ENCODE peak calls at places on chromosomes 13 and 19, in five cellular contexts. One of them, this sample, is unnamed.

GRCh38 chr19:48617146-48617937 is 1.6 kb downstream of the RPL18 start:
- DNase-seq in thyroid gland: peak; percentile 18
- DNase-seq in SJSA1: no peak
- DNase-seq in ascending aorta: no peak
- DNase-seq in trophoblast cell: no peak
- DNase-seq in this sample: no peak

GRCh38 chr19:45243144-45243732 is 2.0 kb downstream of the EXOC3L2 start:
- DNase-seq in thyroid gland: no peak
- DNase-seq in SJSA1: no peak
- DNase-seq in ascending aorta: no peak
- DNase-seq in trophoblast cell: no peak
- DNase-seq in this sample: no peak

GRCh38 chr13:111610077-111610476 is 289.6 kb downstream of the TEX29 start:
- DNase-seq in thyroid gland: no peak
- DNase-seq in SJSA1: no peak
- DNase-seq in ascending aorta: no peak
- DNase-seq in trophoblast cell: no peak
- DNase-seq in this sample: no peak

GRCh38 chr19:5345895-5346386 is 5.3 kb upstream of the PTPRS start:
- DNase-seq in thyroid gland: no peak
- DNase-seq in SJSA1: peak; percentile 83
- DNase-seq in ascending aorta: no peak
- DNase-seq in trophoblast cell: peak; percentile 67
- DNase-seq in this sample: no peak

GRCh38 chr19:8631425-8631819 is 989 bp downstream of the NFILZ start:
- DNase-seq in thyroid gland: no peak
- DNase-seq in SJSA1: peak; percentile 95
- DNase-seq in ascending aorta: peak; percentile 77
- DNase-seq in trophoblast cell: no peak
- DNase-seq in this sample: peak; percentile 36

GRCh38 chr13:20161275-20161950 is 561 bp upstream of the GJA3 start:
- DNase-seq in thyroid gland: peak; percentile 39
- DNase-seq in SJSA1: no peak
- DNase-seq in ascending aorta: no peak
- DNase-seq in trophoblast cell: no peak
- DNase-seq in this sample: peak; percentile 36

GRCh38 chr13:95035311-95036109 is 265.7 kb downstream of the ABCC4 start:
- DNase-seq in thyroid gland: no peak
- DNase-seq in SJSA1: no peak
- DNase-seq in ascending aorta: no peak
- DNase-seq in trophoblast cell: no peak
- DNase-seq in this sample: no peak

GRCh38 chr13:80341098-80341701 is at the start of gene SPRY2:
- DNase-seq in thyroid gland: peak; percentile 88
- DNase-seq in SJSA1: peak; percentile 99
- DNase-seq in ascending aorta: peak; percentile 97
- DNase-seq in trophoblast cell: peak; percentile 89
- DNase-seq in this sample: peak; percentile 98

GRCh38 chr13:30895773-30896172 is 10.3 kb upstream of the MEDAG start:
- DNase-seq in thyroid gland: peak; percentile 32
- DNase-seq in SJSA1: peak; percentile 67
- DNase-seq in ascending aorta: peak; percentile 93
- DNase-seq in trophoblast cell: peak; percentile 63
- DNase-seq in this sample: peak; percentile 83

GRCh38 chr13:98986226-98986846 is 8.5 kb upstream of the DOCK9 start:
- DNase-seq in thyroid gland: no peak
- DNase-seq in SJSA1: no peak
- DNase-seq in ascending aorta: no peak
- DNase-seq in trophoblast cell: no peak
- DNase-seq in this sample: no peak

GRCh38 chr13:59000770-59001169 is 1163.0 kb downstream of the DIAPH3 start:
- DNase-seq in thyroid gland: no peak
- DNase-seq in SJSA1: no peak
- DNase-seq in ascending aorta: no peak
- DNase-seq in trophoblast cell: no peak
- DNase-seq in this sample: no peak

GRCh38 chr13:51923983-51924539 is 62.3 kb downstream of the CCDC70 start:
- DNase-seq in thyroid gland: no peak
- DNase-seq in SJSA1: no peak
- DNase-seq in ascending aorta: no peak
- DNase-seq in trophoblast cell: no peak
- DNase-seq in this sample: no peak

GRCh38 chr19:7069904-7070226 is 362 bp downstream of the ZNF557 start:
- DNase-seq in thyroid gland: no peak
- DNase-seq in SJSA1: no peak
- DNase-seq in ascending aorta: no peak
- DNase-seq in trophoblast cell: no peak
- DNase-seq in this sample: no peak

GRCh38 chr13:84737671-84738070 is 855.4 kb upstream of the SLITRK1 start:
- DNase-seq in thyroid gland: no peak
- DNase-seq in SJSA1: no peak
- DNase-seq in ascending aorta: no peak
- DNase-seq in trophoblast cell: no peak
- DNase-seq in this sample: no peak

GRCh38 chr19:40598918-40599307 is 2.3 kb upstream of the LTBP4 start:
- DNase-seq in thyroid gland: no peak
- DNase-seq in SJSA1: no peak
- DNase-seq in ascending aorta: no peak
- DNase-seq in trophoblast cell: no peak
- DNase-seq in this sample: no peak

GRCh38 chr13:59545007-59545406 is 618.7 kb downstream of the DIAPH3 start:
- DNase-seq in thyroid gland: no peak
- DNase-seq in SJSA1: no peak
- DNase-seq in ascending aorta: no peak
- DNase-seq in trophoblast cell: no peak
- DNase-seq in this sample: no peak

GRCh38 chr19:13887529-13887928 is 10.6 kb downstream of the NANOS3 start:
- DNase-seq in thyroid gland: no peak
- DNase-seq in SJSA1: no peak
- DNase-seq in ascending aorta: no peak
- DNase-seq in trophoblast cell: no peak
- DNase-seq in this sample: no peak

DNA sequence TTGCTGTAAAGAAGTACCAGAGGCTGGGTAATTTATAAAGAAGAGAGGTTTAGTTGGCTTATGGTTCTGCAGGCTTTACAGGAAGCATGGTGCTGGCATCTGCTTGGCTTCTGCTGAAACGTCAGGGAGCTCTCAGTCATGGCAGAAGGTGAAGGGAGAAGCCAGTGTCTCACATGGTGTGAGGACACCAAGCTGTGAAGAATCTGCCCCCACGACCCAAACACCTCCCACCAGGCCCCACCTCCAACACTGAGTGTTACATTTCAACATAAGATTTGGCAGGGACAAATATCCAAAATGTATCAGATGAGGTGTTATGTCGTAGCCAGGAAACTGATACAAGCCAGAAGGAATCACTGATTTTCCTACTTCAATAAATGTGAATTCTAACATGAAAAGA is 136.5 kb downstream of the CYSLTR2 start:
- DNase-seq in thyroid gland: no peak
- DNase-seq in SJSA1: no peak
- DNase-seq in ascending aorta: no peak
- DNase-seq in trophoblast cell: no peak
- DNase-seq in this sample: no peak
- H3K4me1 ChIP-seq in thyroid gland: no peaks in the 10 kb centered on the region
- H3K4me1 ChIP-seq in SJSA1: peaks cover 13% of the 10 kb centered on the region
- H3K4me1 ChIP-seq in ascending aorta: no peaks in the 10 kb centered on the region
- H3K4me1 ChIP-seq in trophoblast cell: no peaks in the 10 kb centered on the region
- H3K4me1 ChIP-seq in this sample: no peaks in the 10 kb centered on the region

DNA sequence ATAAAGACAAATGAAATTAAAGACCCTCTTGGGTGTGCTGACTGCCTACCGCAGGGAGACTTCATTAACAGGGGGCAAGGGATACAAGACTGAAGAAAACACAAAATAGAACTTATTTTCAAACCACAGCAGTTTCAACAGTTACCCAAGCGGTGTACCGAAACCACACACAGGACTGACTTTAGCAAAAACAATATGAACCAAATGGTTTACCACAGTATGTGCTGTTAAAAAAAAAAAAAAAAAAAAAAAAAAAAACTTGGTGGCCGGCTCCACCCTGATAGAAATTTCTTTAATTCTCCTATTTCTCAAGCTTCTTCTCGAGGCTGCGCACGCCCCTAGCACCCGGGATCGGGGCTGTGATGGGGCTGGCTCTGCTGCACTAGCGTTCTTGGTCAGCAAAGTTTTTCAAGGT is 42.6 kb downstream of the KLF2 start:
- DNase-seq in thyroid gland: no peak
- DNase-seq in SJSA1: no peak
- DNase-seq in ascending aorta: no peak
- DNase-seq in trophoblast cell: no peak
- DNase-seq in this sample: peak; percentile 67
- H3K4me3 ChIP-seq in thyroid gland: no peak overlapping the region
- H3K4me3 ChIP-seq in SJSA1: no peak overlapping the region
- H3K4me3 ChIP-seq in ascending aorta: no peak overlapping the region
- H3K4me3 ChIP-seq in trophoblast cell: no peak overlapping the region
- H3K4me3 ChIP-seq in this sample: no peak overlapping the region

GRCh38 chr13:100291626-100292025 is 202.7 kb downstream of the PCCA start:
- DNase-seq in thyroid gland: no peak
- DNase-seq in SJSA1: no peak
- DNase-seq in ascending aorta: no peak
- DNase-seq in trophoblast cell: no peak
- DNase-seq in this sample: no peak

GRCh38 chr13:100290165-100290801 is 201.4 kb downstream of the PCCA start:
- DNase-seq in thyroid gland: no peak
- DNase-seq in SJSA1: peak; percentile 19
- DNase-seq in ascending aorta: no peak
- DNase-seq in trophoblast cell: no peak
- DNase-seq in this sample: no peak
- H3K4me1 ChIP-seq in thyroid gland: no peaks in the 10 kb centered on the region
- H3K4me1 ChIP-seq in SJSA1: peaks cover 6% of the 10 kb centered on the region
- H3K4me1 ChIP-seq in ascending aorta: no peaks in the 10 kb centered on the region
- H3K4me1 ChIP-seq in trophoblast cell: no peaks in the 10 kb centered on the region
- H3K4me1 ChIP-seq in this sample: no peaks in the 10 kb centered on the region

DNA sequence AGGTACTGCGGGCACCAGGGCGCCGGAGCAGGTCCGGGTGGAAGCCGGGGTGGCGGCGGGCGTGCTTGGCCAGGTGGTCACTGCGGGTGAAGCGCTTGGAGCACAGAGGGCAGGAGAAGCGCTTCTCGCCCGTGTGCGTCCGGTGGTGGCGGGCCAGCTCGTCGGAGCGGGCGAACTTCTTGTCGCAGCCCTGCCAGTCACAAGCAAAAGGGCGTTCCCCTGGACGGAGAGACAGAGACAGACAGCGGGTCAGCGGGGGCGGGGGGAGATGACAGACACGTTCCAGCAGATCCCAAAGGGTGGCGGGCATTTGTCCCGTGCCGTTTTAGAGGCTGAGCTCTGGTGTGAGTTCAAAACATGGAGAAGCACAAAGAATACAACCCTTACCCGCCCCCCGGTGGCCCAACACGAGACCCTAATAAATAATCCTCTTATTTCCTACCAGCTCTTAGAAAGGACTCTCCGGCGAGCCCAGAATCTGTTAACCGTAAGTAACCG is 6.3 kb upstream of the REXO1 start:
- DNase-seq in thyroid gland: no peak
- DNase-seq in SJSA1: no peak
- DNase-seq in ascending aorta: no peak
- DNase-seq in trophoblast cell: no peak
- DNase-seq in this sample: peak; percentile 83
- H3K4me3 ChIP-seq in thyroid gland: no peak overlapping the region
- H3K4me3 ChIP-seq in SJSA1: no peak overlapping the region
- H3K4me3 ChIP-seq in ascending aorta: no peak overlapping the region
- H3K4me3 ChIP-seq in trophoblast cell: no peak overlapping the region
- H3K4me3 ChIP-seq in this sample: no peak overlapping the region